ENCODE peak calls at places on chromosomes 5 and 9, in seven cellular contexts. R is substantia nigra, X is transverse colon, Y is right atrium auricular region, N is suprapubic skin, K is psoas muscle, S is coronary artery. Z is an unnamed sample.
A peak's percentile ranks its signal among the peaks of the same experiment; 100 is the strongest.

GRCh38 chr5:3302228-3302627 is 293.4 kb upstream of the IRX1 start:
- DNase-seq in N (no peak), Y (no peak), R (no peak), X (no peak), K (no peak), S (no peak), Z (no peak)

GRCh38 chr9:131178382-131178781 is 53.0 kb downstream of the NUP214 start:
- DNase-seq in K (peak; percentile 82), R (peak; percentile 5), N (peak; percentile 65), Y (peak; percentile 75), X (peak; percentile 68), S (no peak), Z (no peak)

GRCh38 chr5:151173711-151174611 is 16.4 kb upstream of the ANXA6 start:
- DNase-seq in Y (peak; percentile 56), X (no peak), S (no peak), R (no peak), K (no peak), N (peak; percentile 39), Z (no peak)

GRCh38 chr5:99449786-99450185 is 521.0 kb upstream of the CHD1 start:
- DNase-seq in Y (no peak), N (no peak), X (no peak), K (no peak), S (no peak), R (no peak), Z (no peak)

GRCh38 chr9:127825319-127826051 is 22.8 kb downstream of the FPGS start:
- DNase-seq in R (no peak), K (peak; percentile 83), N (no peak), Y (no peak), X (peak; percentile 59), S (no peak), Z (no peak)

GRCh38 chr9:91037511-91038482 is 236.2 kb downstream of the SYK start:
- DNase-seq in R (no peak), Y (peak; percentile 77), X (peak; percentile 79), S (peak; percentile 77), N (peak; percentile 89), K (peak; percentile 69), Z (no peak)

GRCh38 chr5:16741007-16741406 is 124.2 kb upstream of the RETREG1 start:
- DNase-seq in R (no peak), Y (no peak), X (no peak), S (no peak), K (no peak), N (no peak), Z (no peak)

GRCh38 chr5:113162770-113163169 is 186.2 kb downstream of the DCP2 start:
- DNase-seq in Y (no peak), X (no peak), K (no peak), R (no peak), S (no peak), N (no peak), Z (no peak)

GRCh38 chr5:56012281-56012963 is 17.7 kb upstream of the IL6ST start:
- DNase-seq in N (no peak), X (peak; percentile 20), R (no peak), K (no peak), S (no peak), Y (no peak), Z (no peak)

GRCh38 chr5:128472919-128473318 is 65.1 kb downstream of the FBN2 start:
- DNase-seq in Y (no peak), X (no peak), R (no peak), S (no peak), K (no peak), N (no peak), Z (no peak)

GRCh38 chr5:61496406-61497307 is 164.6 kb downstream of the ZSWIM6 start:
- DNase-seq in S (no peak), R (no peak), X (no peak), Y (no peak), N (no peak), K (no peak), Z (peak; percentile 22)

GRCh38 chr5:127725673-127726072 is 22.5 kb downstream of the CCDC192 start:
- DNase-seq in K (no peak), N (no peak), S (no peak), X (no peak), R (no peak), Y (no peak), Z (no peak)

GRCh38 chr9:13587581-13587980 is 308.1 kb upstream of the MPDZ start:
- DNase-seq in K (peak; percentile 32), N (no peak), R (no peak), X (no peak), Y (no peak), S (no peak), Z (peak; percentile 35)

DNA sequence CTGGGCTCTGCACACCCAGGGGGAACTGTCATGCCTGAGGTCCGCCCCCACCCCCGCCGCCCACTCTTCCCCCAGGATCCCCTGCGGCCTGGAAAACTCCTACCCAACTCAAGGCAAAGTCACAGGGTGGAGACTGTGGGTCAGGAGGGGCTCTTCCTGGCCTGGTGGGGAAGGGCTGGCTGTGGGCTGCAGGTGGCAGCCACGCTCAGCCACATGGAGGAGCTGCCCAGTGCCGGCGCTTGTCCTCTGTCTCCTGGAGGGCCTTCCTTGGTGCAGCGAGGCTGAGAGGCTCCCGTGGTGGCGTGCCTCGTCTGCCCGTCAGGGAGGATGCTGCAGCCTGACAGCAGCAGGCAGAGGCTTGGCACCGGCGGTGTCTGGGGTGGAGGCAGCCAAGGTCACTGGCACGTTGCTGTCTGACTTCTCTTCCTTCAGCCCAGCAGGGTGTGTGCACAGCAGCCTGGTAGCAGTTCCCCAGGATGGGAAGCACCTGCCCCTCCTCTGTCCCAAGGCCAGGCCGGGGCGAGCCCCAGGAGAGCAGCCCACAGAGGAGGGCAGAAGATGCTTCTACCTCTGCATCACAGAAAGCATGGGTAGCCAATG is 78.1 kb downstream of the ADAMTS2 start:
- DNase-seq in S (peak; percentile 74), Y (peak; percentile 57), X (peak; percentile 7), K (no peak), N (peak; percentile 51), R (no peak), Z (no peak)
- H3K27ac ChIP-seq in S (peak overlapping the region; percentile 90), Y (peak overlapping the region; percentile 53), X (peak overlapping the region; percentile 76), K (no peak overlapping the region), N (no peak overlapping the region), R (no peak overlapping the region), Z (no peak overlapping the region)

DNA sequence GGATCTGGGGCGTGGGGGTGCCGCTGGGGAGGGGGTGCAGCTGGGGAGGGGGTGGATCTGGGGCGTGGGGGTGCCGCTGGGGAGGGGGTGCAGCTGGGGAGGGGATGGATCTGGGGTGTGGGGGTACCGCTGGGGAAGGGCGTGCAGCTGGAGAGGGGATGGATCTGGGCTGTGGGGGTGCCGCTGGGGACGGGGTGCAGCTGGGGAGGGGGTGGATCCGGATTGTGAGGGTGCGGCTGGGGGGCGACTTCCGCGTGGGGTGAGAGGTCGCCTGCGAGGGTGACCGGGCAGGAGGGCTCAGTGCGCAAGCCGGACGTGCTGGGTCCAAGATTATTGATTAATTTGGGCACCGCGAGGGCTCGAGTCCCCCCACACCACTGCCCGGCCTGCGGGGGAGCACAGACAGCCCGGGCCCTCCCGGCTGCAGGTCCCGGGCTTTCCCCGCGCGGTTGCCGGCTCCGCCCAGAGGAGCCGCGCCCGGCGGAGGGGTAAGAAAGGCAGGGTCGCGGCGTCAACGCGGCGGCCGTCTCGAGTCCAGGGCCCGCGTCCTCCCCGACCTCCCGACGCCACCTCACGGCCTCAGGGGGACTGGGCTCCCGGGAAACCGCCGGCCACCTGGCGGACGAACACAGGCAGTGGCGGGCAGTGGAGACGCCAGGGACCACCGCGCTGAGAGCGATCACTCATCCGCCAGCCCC is 572 bp upstream of the MRPL41 start:
- DNase-seq in K (peak; percentile 90), Y (peak; percentile 77), S (no peak), R (no peak), N (peak; percentile 89), X (no peak), Z (no peak)
- H3K27ac ChIP-seq in K (peak overlapping the region; percentile 87), Y (peak overlapping the region; percentile 91), S (peak overlapping the region; percentile 92), R (peak overlapping the region; percentile 86), N (peak overlapping the region; percentile 92), X (peak overlapping the region; percentile 95), Z (peak overlapping the region; percentile 62)

DNA sequence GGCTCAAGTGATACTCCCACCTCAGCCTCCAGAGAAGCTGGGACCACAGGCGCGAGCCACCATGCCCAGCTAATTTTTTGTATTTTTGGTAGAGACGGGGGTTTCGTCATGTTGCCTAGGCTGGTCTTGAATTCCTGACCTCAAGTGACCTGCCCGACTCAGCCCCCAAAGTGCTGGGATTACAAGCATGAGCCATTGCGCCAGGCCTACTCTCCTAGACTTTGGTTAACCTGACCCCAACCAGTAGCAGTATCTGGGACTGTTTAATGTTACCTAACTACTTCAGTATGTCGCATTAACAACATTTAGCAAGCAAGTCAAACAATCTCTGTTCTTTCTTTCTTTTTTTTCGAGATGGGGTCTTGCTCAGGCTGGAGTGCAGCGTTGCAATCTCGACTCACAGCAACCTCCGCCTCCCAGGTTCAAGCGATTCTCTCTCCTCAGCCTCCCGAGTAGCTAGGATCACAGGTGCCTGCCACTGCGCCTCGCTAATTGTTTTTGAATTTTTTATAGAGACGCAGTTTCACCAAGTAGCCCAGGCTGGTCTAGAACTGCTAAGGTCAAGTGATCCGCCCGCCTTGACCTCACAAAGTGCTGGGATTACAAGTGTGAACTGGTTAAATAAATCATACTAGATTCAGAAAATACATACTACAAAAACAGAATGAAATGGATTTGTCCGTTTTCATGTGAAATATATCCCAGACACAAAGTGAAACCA is 2.0 kb downstream of the AK3 start:
- DNase-seq in X (no peak), K (no peak), Y (no peak), R (no peak), N (no peak), S (no peak), Z (no peak)
- H3K27ac ChIP-seq in X (peak overlapping the region; percentile 93), K (peak overlapping the region; percentile 85), Y (no peak overlapping the region), R (no peak overlapping the region), N (no peak overlapping the region), S (no peak overlapping the region), Z (no peak overlapping the region)

GRCh38 chr5:96067251-96067650 is 105.6 kb upstream of the ELL2 start:
- DNase-seq in S (no peak), Y (no peak), N (no peak), X (no peak), K (no peak), R (no peak), Z (no peak)

GRCh38 chr5:96067902-96068614 is 106.4 kb upstream of the ELL2 start:
- DNase-seq in R (no peak), X (no peak), K (no peak), Y (no peak), S (no peak), N (no peak), Z (no peak)

GRCh38 chr5:96064905-96065304 is 103.3 kb upstream of the ELL2 start:
- DNase-seq in X (no peak), Y (no peak), S (no peak), R (no peak), K (no peak), N (no peak), Z (no peak)

GRCh38 chr5:96066386-96066719 is 104.7 kb upstream of the ELL2 start:
- DNase-seq in R (no peak), S (no peak), Y (no peak), K (no peak), X (no peak), N (no peak), Z (no peak)

DNA sequence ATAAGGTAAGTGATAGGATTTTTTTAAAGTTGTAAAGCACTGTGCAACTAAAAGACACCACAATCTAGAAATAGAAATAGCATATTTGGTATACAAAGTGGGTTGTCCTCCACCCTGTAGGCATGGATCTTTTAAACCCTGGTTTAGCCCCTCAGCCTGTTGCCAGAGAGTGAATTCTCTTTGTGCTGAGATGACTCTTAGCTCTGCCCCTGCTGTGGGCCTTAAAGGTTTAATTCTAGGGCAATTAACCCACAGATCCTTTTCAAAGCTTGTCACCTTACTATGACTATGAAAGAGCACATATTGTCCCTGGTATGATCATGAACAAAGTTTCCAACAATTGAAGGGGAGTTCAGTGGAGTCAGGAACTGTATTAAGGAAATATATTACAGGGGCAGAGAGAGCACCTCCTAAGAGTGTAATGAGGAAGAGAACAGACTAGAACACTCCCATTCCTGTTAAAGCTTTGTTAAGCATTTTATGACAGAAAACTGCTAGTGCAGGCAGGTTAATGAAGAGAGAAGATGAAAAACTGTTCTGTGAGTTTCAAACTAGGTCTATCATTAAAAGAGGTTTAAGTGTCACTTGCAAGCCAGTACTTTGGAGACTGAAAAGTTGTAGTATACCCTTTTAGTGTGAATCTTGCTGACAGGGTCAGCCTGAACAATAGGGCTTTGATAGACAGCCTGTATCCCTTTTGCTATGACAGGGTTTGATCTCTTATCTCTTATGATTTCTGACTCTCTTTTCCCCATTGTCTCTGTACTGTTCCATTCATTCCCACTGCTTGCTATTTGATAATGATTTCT is 104.1 kb upstream of the ELL2 start:
- DNase-seq in S (no peak), K (no peak), X (no peak), R (no peak), Y (no peak), N (no peak), Z (no peak)
- H3K27ac ChIP-seq in S (no peak overlapping the region), K (no peak overlapping the region), X (peak overlapping the region; percentile 49), R (no peak overlapping the region), Y (no peak overlapping the region), N (no peak overlapping the region), Z (no peak overlapping the region)